ENCODE peak calls at places on chromosomes 16 and 17, in nine cellular contexts. A is kidney; J is Right ventricle myocardium superior; P is naive thymus-derived CD8-positive, alpha-beta T cell; W is pulmonary artery endothelial cell; K is GOT3; H is iris pigment epithelial cell; O is NCI-H1930; N is activated T-cell treated with anti-CD3 and anti-CD28 coated beads for 1 hour. Y is an unnamed sample.
A peak's percentile ranks its signal among the peaks of the same experiment; 100 is the strongest.

GRCh38 chr17:78144736-78145641 is 1.2 kb upstream of the C17orf99 start:
- DNase-seq in A (peak; percentile 93), J (peak; percentile 72), P (no peak), W (no peak), K (no peak), H (no peak), O (no peak), N (no peak), Y (no peak)

GRCh38 chr17:45228121-45228941 is 6.6 kb downstream of the FMNL1 start:
- DNase-seq in A (peak; percentile 61), J (peak; percentile 48), P (no peak), W (no peak), K (no peak), H (no peak), O (no peak), N (no peak), Y (peak; percentile 34)

GRCh38 chr17:78753316-78754250 is 28.5 kb downstream of the CYTH1 start:
- DNase-seq in A (no peak), J (no peak), P (peak; percentile 49), W (no peak), K (no peak), H (no peak), O (no peak), N (no peak), Y (no peak)

GRCh38 chr16:51154271-51155171 is 3.5 kb upstream of the SALL1 start:
- DNase-seq in A (peak; percentile 89), J (no peak), P (no peak), W (no peak), K (no peak), H (no peak), O (no peak), N (no peak), Y (no peak)

GRCh38 chr17:880074-880870 is 98.1 kb downstream of the MRM3 start:
- DNase-seq in A (no peak), J (no peak), P (no peak), W (peak; percentile 68), K (no peak), H (no peak), O (no peak), N (no peak), Y (no peak)

GRCh38 chr17:63549289-63549945 is 860 bp upstream of the DCAF7 start:
- DNase-seq in A (peak; percentile 78), J (no peak), P (no peak), W (no peak), K (no peak), H (no peak), O (no peak), N (no peak), Y (no peak)

GRCh38 chr16:82655315-82655714 is 28.5 kb downstream of the CDH13 start:
- DNase-seq in A (no peak), J (no peak), P (peak; percentile 42), W (peak; percentile 63), K (peak; percentile 39), H (peak; percentile 98), O (no peak), N (peak; percentile 40), Y (peak; percentile 83)

GRCh38 chr17:72733619-72734282 is 358.7 kb downstream of the SLC39A11 start:
- DNase-seq in A (no peak), J (no peak), P (no peak), W (no peak), K (no peak), H (no peak), O (no peak), N (no peak), Y (no peak)

GRCh38 chr17:77909236-77909635 is 49.3 kb upstream of the TNRC6C start:
- DNase-seq in A (peak; percentile 68), J (peak; percentile 76), P (no peak), W (no peak), K (no peak), H (no peak), O (no peak), N (no peak), Y (no peak)

GRCh38 chr16:10906482-10906881 is 29.5 kb downstream of the CIITA start:
- DNase-seq in A (no peak), J (no peak), P (no peak), W (no peak), K (no peak), H (no peak), O (no peak), N (no peak), Y (no peak)

GRCh38 chr17:29115906-29116651 is 64.1 kb downstream of the MYO18A start:
- DNase-seq in A (no peak), J (no peak), P (peak; percentile 13), W (no peak), K (no peak), H (peak; percentile 45), O (peak; percentile 13), N (no peak), Y (peak; percentile 50)

GRCh38 chr16:57589374-57589773 is 39.1 kb upstream of the ADGRG1 start:
- DNase-seq in A (no peak), J (no peak), P (no peak), W (no peak), K (no peak), H (no peak), O (no peak), N (no peak), Y (no peak)

GRCh38 chr17:57940653-57941329 is 14.4 kb downstream of the CUEDC1 start:
- DNase-seq in A (no peak), J (no peak), P (no peak), W (no peak), K (no peak), H (no peak), O (no peak), N (no peak), Y (no peak)

GRCh38 chr17:18017958-18018357 is 21.0 kb downstream of the ATPAF2 start:
- DNase-seq in A (no peak), J (no peak), P (no peak), W (peak; percentile 17), K (no peak), H (peak; percentile 81), O (no peak), N (no peak), Y (no peak)

GRCh38 chr17:58313815-58314705 is 14.5 kb downstream of the TSPOAP1 start:
- DNase-seq in A (no peak), J (no peak), P (no peak), W (no peak), K (no peak), H (no peak), O (no peak), N (no peak), Y (no peak)

GRCh38 chr17:77611791-77612466 is 346.6 kb upstream of the TNRC6C start:
- DNase-seq in A (no peak), J (no peak), P (no peak), W (no peak), K (no peak), H (no peak), O (no peak), N (no peak), Y (no peak)

Y was measured in KBM-7.